ENCODE peak calls at places on chromosomes 6 and 20, in six cellular contexts. One of them, this sample, is unnamed.

GRCh38 chr20:16472045-16472872 is 101.0 kb downstream of the KIF16B start:
- DNase-seq in suprapubic skin: no peak
- DNase-seq in Peyer's patch: no peak
- DNase-seq in IMR-90: peak; percentile 45
- DNase-seq in breast epithelium: no peak
- DNase-seq in endothelial cell of umbilical vein: no peak
- DNase-seq in this sample: peak; percentile 18

GRCh38 chr6:120198033-120198432 is 848.5 kb upstream of the MAN1A1 start:
- DNase-seq in suprapubic skin: no peak
- DNase-seq in Peyer's patch: no peak
- DNase-seq in IMR-90: no peak
- DNase-seq in breast epithelium: no peak
- DNase-seq in endothelial cell of umbilical vein: no peak
- DNase-seq in this sample: peak; percentile 3

GRCh38 chr6:137798846-137799245 is 68.2 kb upstream of the TNFAIP3 start:
- DNase-seq in suprapubic skin: no peak
- DNase-seq in Peyer's patch: no peak
- DNase-seq in IMR-90: peak; percentile 32
- DNase-seq in breast epithelium: no peak
- DNase-seq in endothelial cell of umbilical vein: no peak
- DNase-seq in this sample: no peak

GRCh38 chr6:6590530-6590929 is 2.0 kb downstream of the LY86 start:
- DNase-seq in suprapubic skin: no peak
- DNase-seq in Peyer's patch: no peak
- DNase-seq in IMR-90: no peak
- DNase-seq in breast epithelium: no peak
- DNase-seq in endothelial cell of umbilical vein: no peak
- DNase-seq in this sample: no peak

GRCh38 chr20:21801193-21801592 is 95.7 kb downstream of the PAX1 start:
- DNase-seq in suprapubic skin: no peak
- DNase-seq in Peyer's patch: no peak
- DNase-seq in IMR-90: no peak
- DNase-seq in breast epithelium: no peak
- DNase-seq in endothelial cell of umbilical vein: no peak
- DNase-seq in this sample: no peak

GRCh38 chr20:22373164-22373895 is 211.0 kb downstream of the FOXA2 start:
- DNase-seq in suprapubic skin: no peak
- DNase-seq in Peyer's patch: no peak
- DNase-seq in IMR-90: no peak
- DNase-seq in breast epithelium: no peak
- DNase-seq in endothelial cell of umbilical vein: no peak
- DNase-seq in this sample: no peak

GRCh38 chr20:294602-295001 is 2.8 kb upstream of the ZCCHC3 start:
- DNase-seq in suprapubic skin: no peak
- DNase-seq in Peyer's patch: no peak
- DNase-seq in IMR-90: no peak
- DNase-seq in breast epithelium: no peak
- DNase-seq in endothelial cell of umbilical vein: no peak
- DNase-seq in this sample: no peak

GRCh38 chr6:112004397-112005341 is 49.2 kb upstream of the CCN6 start:
- DNase-seq in suprapubic skin: no peak
- DNase-seq in Peyer's patch: no peak
- DNase-seq in IMR-90: no peak
- DNase-seq in breast epithelium: no peak
- DNase-seq in endothelial cell of umbilical vein: no peak
- DNase-seq in this sample: no peak

GRCh38 chr6:4658486-4658885 is 117.7 kb upstream of the CDYL start:
- DNase-seq in suprapubic skin: no peak
- DNase-seq in Peyer's patch: no peak
- DNase-seq in IMR-90: no peak
- DNase-seq in breast epithelium: no peak
- DNase-seq in endothelial cell of umbilical vein: no peak
- DNase-seq in this sample: no peak

GRCh38 chr6:49668083-49668511 is 31.5 kb upstream of the RHAG start:
- DNase-seq in suprapubic skin: no peak
- DNase-seq in Peyer's patch: no peak
- DNase-seq in IMR-90: no peak
- DNase-seq in breast epithelium: no peak
- DNase-seq in endothelial cell of umbilical vein: no peak
- DNase-seq in this sample: peak; percentile 66

GRCh38 chr20:60214901-60215522 is 256.8 kb downstream of the CDH26 start:
- DNase-seq in suprapubic skin: no peak
- DNase-seq in Peyer's patch: no peak
- DNase-seq in IMR-90: no peak
- DNase-seq in breast epithelium: no peak
- DNase-seq in endothelial cell of umbilical vein: no peak
- DNase-seq in this sample: no peak

GRCh38 chr6:10507715-10508114 is 13.4 kb upstream of the GCNT2 start:
- DNase-seq in suprapubic skin: no peak
- DNase-seq in Peyer's patch: no peak
- DNase-seq in IMR-90: no peak
- DNase-seq in breast epithelium: no peak
- DNase-seq in endothelial cell of umbilical vein: no peak
- DNase-seq in this sample: no peak

GRCh38 chr6:52503344-52503747 is 73.5 kb downstream of the TRAM2 start:
- DNase-seq in suprapubic skin: no peak
- DNase-seq in Peyer's patch: no peak
- DNase-seq in IMR-90: no peak
- DNase-seq in breast epithelium: no peak
- DNase-seq in endothelial cell of umbilical vein: no peak
- DNase-seq in this sample: peak; percentile 58

GRCh38 chr20:36542019-36542488 is 735 bp downstream of the MYL9 start:
- DNase-seq in suprapubic skin: no peak
- DNase-seq in Peyer's patch: no peak
- DNase-seq in IMR-90: peak; percentile 70
- DNase-seq in breast epithelium: no peak
- DNase-seq in endothelial cell of umbilical vein: peak; percentile 26
- DNase-seq in this sample: no peak

GRCh38 chr20:51815383-51816076 is 13.2 kb upstream of the SALL4 start:
- DNase-seq in suprapubic skin: no peak
- DNase-seq in Peyer's patch: no peak
- DNase-seq in IMR-90: no peak
- DNase-seq in breast epithelium: no peak
- DNase-seq in endothelial cell of umbilical vein: no peak
- DNase-seq in this sample: no peak

GRCh38 chr6:27290850-27291208 is 21.2 kb downstream of the POM121L2 start:
- DNase-seq in suprapubic skin: no peak
- DNase-seq in Peyer's patch: no peak
- DNase-seq in IMR-90: no peak
- DNase-seq in breast epithelium: no peak
- DNase-seq in endothelial cell of umbilical vein: no peak
- DNase-seq in this sample: no peak

GRCh38 chr6:27287751-27288135 is 24.3 kb downstream of the POM121L2 start:
- DNase-seq in suprapubic skin: no peak
- DNase-seq in Peyer's patch: no peak
- DNase-seq in IMR-90: no peak
- DNase-seq in breast epithelium: no peak
- DNase-seq in endothelial cell of umbilical vein: no peak
- DNase-seq in this sample: no peak

GRCh38 chr6:27286141-27286540 is 25.9 kb downstream of the POM121L2 start:
- DNase-seq in suprapubic skin: no peak
- DNase-seq in Peyer's patch: no peak
- DNase-seq in IMR-90: no peak
- DNase-seq in breast epithelium: no peak
- DNase-seq in endothelial cell of umbilical vein: no peak
- DNase-seq in this sample: no peak

GRCh38 chr6:27290065-27290849 is 21.8 kb downstream of the POM121L2 start:
- DNase-seq in suprapubic skin: no peak
- DNase-seq in Peyer's patch: no peak
- DNase-seq in IMR-90: peak; percentile 63
- DNase-seq in breast epithelium: no peak
- DNase-seq in endothelial cell of umbilical vein: no peak
- DNase-seq in this sample: peak; percentile 26

GRCh38 chr6:27288136-27289044 is 23.7 kb downstream of the POM121L2 start:
- DNase-seq in suprapubic skin: no peak
- DNase-seq in Peyer's patch: no peak
- DNase-seq in IMR-90: no peak
- DNase-seq in breast epithelium: no peak
- DNase-seq in endothelial cell of umbilical vein: no peak
- DNase-seq in this sample: no peak
- TF ChIP-seq POLR2A in suprapubic skin: no peak
- TF ChIP-seq POLR2A in Peyer's patch: no peak
- TF ChIP-seq POLR2A in IMR-90: no peak
- TF ChIP-seq POLR2A in breast epithelium: no peak
- TF ChIP-seq POLR2A in endothelial cell of umbilical vein: no peak
- TF ChIP-seq POLR2A in this sample: no peak

GRCh38 chr20:62926229-62927127 is at the start of gene DIDO1:
- DNase-seq in suprapubic skin: peak; percentile 89
- DNase-seq in Peyer's patch: peak; percentile 96
- DNase-seq in IMR-90: peak; percentile 77
- DNase-seq in breast epithelium: peak; percentile 89
- DNase-seq in endothelial cell of umbilical vein: peak; percentile 82
- DNase-seq in this sample: peak; percentile 89
- TF ChIP-seq POLR2A in suprapubic skin: no peak
- TF ChIP-seq POLR2A in Peyer's patch: peak; percentile 80
- TF ChIP-seq POLR2A in IMR-90: peak; percentile 36
- TF ChIP-seq POLR2A in breast epithelium: peak; percentile 43
- TF ChIP-seq POLR2A in endothelial cell of umbilical vein: no peak
- TF ChIP-seq POLR2A in this sample: peak; percentile 72

DNA sequence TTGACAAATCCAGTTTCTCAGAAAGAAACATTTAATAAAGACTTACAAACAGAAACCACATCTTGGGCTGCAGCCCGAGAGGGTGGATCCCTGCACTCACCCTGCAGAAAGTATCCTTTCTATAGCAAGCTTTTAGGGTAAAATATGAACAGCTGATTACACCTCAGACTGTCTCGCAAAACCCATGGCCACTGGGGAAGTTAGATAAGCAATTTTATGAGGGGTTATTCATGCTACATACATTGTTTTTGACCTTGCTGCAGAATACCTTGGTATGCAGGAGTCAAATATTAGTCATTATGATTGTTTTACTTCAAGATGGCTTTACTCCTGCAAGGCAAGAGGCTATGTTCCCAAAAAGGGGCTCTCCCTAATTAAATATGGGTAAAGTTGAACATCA is 126.9 kb downstream of the OR2B2 start:
- DNase-seq in suprapubic skin: no peak
- DNase-seq in Peyer's patch: no peak
- DNase-seq in IMR-90: no peak
- DNase-seq in breast epithelium: no peak
- DNase-seq in endothelial cell of umbilical vein: no peak
- DNase-seq in this sample: no peak
- TF ChIP-seq POLR2A in suprapubic skin: no peak
- TF ChIP-seq POLR2A in Peyer's patch: no peak
- TF ChIP-seq POLR2A in IMR-90: no peak
- TF ChIP-seq POLR2A in breast epithelium: no peak
- TF ChIP-seq POLR2A in endothelial cell of umbilical vein: no peak
- TF ChIP-seq POLR2A in this sample: no peak

GRCh38 chr20:53731595-53731994 is 138.0 kb upstream of the ZNF217 start:
- DNase-seq in suprapubic skin: no peak
- DNase-seq in Peyer's patch: no peak
- DNase-seq in IMR-90: no peak
- DNase-seq in breast epithelium: no peak
- DNase-seq in endothelial cell of umbilical vein: no peak
- DNase-seq in this sample: no peak
- TF ChIP-seq POLR2A in suprapubic skin: no peak
- TF ChIP-seq POLR2A in Peyer's patch: no peak
- TF ChIP-seq POLR2A in IMR-90: no peak
- TF ChIP-seq POLR2A in breast epithelium: no peak
- TF ChIP-seq POLR2A in endothelial cell of umbilical vein: no peak
- TF ChIP-seq POLR2A in this sample: no peak

DNA sequence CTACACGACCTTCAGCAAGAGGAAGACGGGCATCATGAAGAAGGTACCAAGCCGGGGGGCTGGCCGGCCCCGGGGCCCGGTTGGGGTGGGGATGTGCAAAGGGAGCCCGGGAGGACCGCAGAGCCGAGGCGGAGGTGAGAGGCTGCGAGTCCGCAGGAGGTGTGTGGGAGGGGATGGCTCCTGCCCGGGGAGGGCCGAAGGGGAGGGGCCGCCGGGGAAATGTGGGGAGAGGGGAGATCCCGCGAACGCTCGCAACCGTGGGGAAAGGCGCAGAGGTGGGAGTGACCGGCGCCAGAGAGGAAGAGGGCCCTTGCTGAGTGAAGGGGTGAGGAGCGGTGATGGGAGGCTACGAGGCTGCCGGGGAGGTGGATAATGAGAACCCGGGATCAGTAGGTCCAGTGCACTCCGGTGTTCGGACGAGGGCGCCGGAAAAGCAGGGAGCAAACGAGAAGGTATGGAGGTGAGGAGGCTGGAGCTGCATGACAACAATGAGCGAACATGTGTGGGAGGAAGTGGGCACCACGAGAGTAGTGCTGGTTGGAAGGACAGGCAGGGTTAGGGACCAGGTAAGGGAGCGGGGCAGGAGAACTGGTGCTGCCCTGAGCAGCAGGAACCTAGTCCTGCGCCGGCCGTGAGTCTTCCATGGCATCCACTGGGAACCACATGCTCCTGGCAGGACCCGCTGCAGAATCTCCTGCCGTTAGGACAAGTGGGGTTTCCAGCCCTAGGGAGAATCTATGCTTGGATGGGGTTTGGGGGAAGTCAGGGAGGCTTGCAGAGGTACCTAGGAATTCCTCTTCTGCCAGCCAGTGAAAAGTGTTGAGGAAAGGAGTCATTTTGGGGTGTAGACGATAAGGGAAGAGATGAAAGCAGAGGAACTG is 1.3 kb downstream of the SRF start:
- DNase-seq in suprapubic skin: peak; percentile 86
- DNase-seq in Peyer's patch: peak; percentile 66
- DNase-seq in IMR-90: peak; percentile 27
- DNase-seq in breast epithelium: peak; percentile 59
- DNase-seq in endothelial cell of umbilical vein: peak; percentile 43
- DNase-seq in this sample: peak; percentile 68
- TF ChIP-seq POLR2A in suprapubic skin: no peak
- TF ChIP-seq POLR2A in Peyer's patch: no peak
- TF ChIP-seq POLR2A in IMR-90: peak; percentile 10
- TF ChIP-seq POLR2A in breast epithelium: no peak
- TF ChIP-seq POLR2A in endothelial cell of umbilical vein: no peak
- TF ChIP-seq POLR2A in this sample: peak; percentile 30

GRCh38 chr6:43509142-43509983 is 783 bp downstream of the LRRC73 start:
- DNase-seq in suprapubic skin: no peak
- DNase-seq in Peyer's patch: peak; percentile 50
- DNase-seq in IMR-90: no peak
- DNase-seq in breast epithelium: no peak
- DNase-seq in endothelial cell of umbilical vein: no peak
- DNase-seq in this sample: peak; percentile 41

GRCh38 chr6:43511824-43512415 is 1.8 kb upstream of the LRRC73 start:
- DNase-seq in suprapubic skin: no peak
- DNase-seq in Peyer's patch: no peak
- DNase-seq in IMR-90: no peak
- DNase-seq in breast epithelium: no peak
- DNase-seq in endothelial cell of umbilical vein: no peak
- DNase-seq in this sample: no peak

GRCh38 chr6:43508481-43509141 is 1.5 kb downstream of the LRRC73 start:
- DNase-seq in suprapubic skin: no peak
- DNase-seq in Peyer's patch: no peak
- DNase-seq in IMR-90: no peak
- DNase-seq in breast epithelium: no peak
- DNase-seq in endothelial cell of umbilical vein: no peak
- DNase-seq in this sample: no peak

GRCh38 chr6:43510827-43511163 is 649 bp upstream of the LRRC73 start:
- DNase-seq in suprapubic skin: no peak
- DNase-seq in Peyer's patch: peak; percentile 72
- DNase-seq in IMR-90: no peak
- DNase-seq in breast epithelium: no peak
- DNase-seq in endothelial cell of umbilical vein: no peak
- DNase-seq in this sample: no peak

GRCh38 chr6:43509984-43510826 is at the start of gene LRRC73:
- DNase-seq in suprapubic skin: peak; percentile 89
- DNase-seq in Peyer's patch: peak; percentile 92
- DNase-seq in IMR-90: peak; percentile 68
- DNase-seq in breast epithelium: peak; percentile 75
- DNase-seq in endothelial cell of umbilical vein: peak; percentile 84
- DNase-seq in this sample: peak; percentile 82
- TF ChIP-seq POLR2A in suprapubic skin: no peak
- TF ChIP-seq POLR2A in Peyer's patch: peak; percentile 24
- TF ChIP-seq POLR2A in IMR-90: no peak
- TF ChIP-seq POLR2A in breast epithelium: no peak
- TF ChIP-seq POLR2A in endothelial cell of umbilical vein: peak; percentile 47
- TF ChIP-seq POLR2A in this sample: peak; percentile 48

GRCh38 chr20:18587665-18588553 is at the start of gene DTD1:
- DNase-seq in suprapubic skin: peak; percentile 95
- DNase-seq in Peyer's patch: peak; percentile 96
- DNase-seq in IMR-90: peak; percentile 81
- DNase-seq in breast epithelium: peak; percentile 91
- DNase-seq in endothelial cell of umbilical vein: peak; percentile 85
- DNase-seq in this sample: peak; percentile 89
- TF ChIP-seq POLR2A in suprapubic skin: no peak
- TF ChIP-seq POLR2A in Peyer's patch: no peak
- TF ChIP-seq POLR2A in IMR-90: peak; percentile 50
- TF ChIP-seq POLR2A in breast epithelium: no peak
- TF ChIP-seq POLR2A in endothelial cell of umbilical vein: peak; percentile 64
- TF ChIP-seq POLR2A in this sample: peak; percentile 47